ENCODE peak calls at places on chromosomes 13 and 19, in ten cellular contexts. S, R, U, K, Z, F, J, P, X and Q are unnamed samples.

GRCh38 chr13:98484289-98485219 is 92.4 kb downstream of the STK24 start:
- DNase-seq in S (peak), R (no peak), U (peak), K (peak), Z (no peak), F (no peak), J (peak), P (peak), X (peak), Q (no peak)

GRCh38 chr19:48991823-48992570 is 1.1 kb downstream of the GYS1 start:
- DNase-seq in S (peak), R (peak), U (no peak), K (peak), Z (no peak), F (no peak), J (peak), P (no peak), X (no peak), Q (peak)

GRCh38 chr13:114071991-114072390 is 60.4 kb downstream of the RASA3 start:
- DNase-seq in S (peak), R (no peak), U (no peak), K (no peak), Z (no peak), F (no peak), J (peak), P (no peak), X (no peak), Q (no peak)

GRCh38 chr13:77544365-77544764 is 8.9 kb downstream of the SCEL start:
- DNase-seq in S (no peak), R (peak), U (no peak), K (no peak), Z (no peak), F (no peak), J (no peak), P (no peak), X (no peak), Q (no peak)

GRCh38 chr19:38392707-38393308 is 4.3 kb downstream of the SPRED3 start:
- DNase-seq in S (no peak), R (no peak), U (no peak), K (peak), Z (no peak), F (no peak), J (no peak), P (no peak), X (no peak), Q (no peak)

GRCh38 chr13:51241720-51242119 is 19.5 kb downstream of the FAM124A start:
- DNase-seq in S (no peak), R (peak), U (no peak), K (no peak), Z (no peak), F (no peak), J (no peak), P (no peak), X (no peak), Q (no peak)

GRCh38 chr13:112588490-112589297 is 741 bp upstream of the TUBGCP3 start:
- DNase-seq in S (no peak), R (no peak), U (no peak), K (no peak), Z (no peak), F (no peak), J (no peak), P (no peak), X (no peak), Q (peak)

GRCh38 chr19:33876619-33877018 is 79.9 kb downstream of the KCTD15 start:
- DNase-seq in S (no peak), R (no peak), U (no peak), K (no peak), Z (no peak), F (no peak), J (no peak), P (no peak), X (no peak), Q (no peak)

GRCh38 chr19:511101-511841 is 4.0 kb downstream of the TPGS1 start:
- DNase-seq in S (no peak), R (peak), U (no peak), K (peak), Z (peak), F (no peak), J (peak), P (peak), X (peak), Q (no peak)